ENCODE peak calls at places on chromosome 3, in six cellular contexts. G, K, P, T, E and A are unnamed samples.

GRCh38 chr3:74351213-74351612 is 263.2 kb downstream of the CNTN3 start:
- DNase-seq in G (no peak), K (no peak), P (no peak), T (no peak), E (no peak), A (no peak)

GRCh38 chr3:123869165-123869564 is 15.0 kb downstream of the MYLK start:
- DNase-seq in G (no peak), K (no peak), P (no peak), T (no peak), E (no peak), A (no peak)

GRCh38 chr3:136351351-136351750 is 101.2 kb downstream of the PCCB start:
- DNase-seq in G (no peak), K (no peak), P (peak; percentile 41), T (no peak), E (no peak), A (no peak)

GRCh38 chr3:150743508-150743907 is 19.5 kb downstream of the SIAH2 start:
- DNase-seq in G (no peak), K (no peak), P (no peak), T (no peak), E (peak; percentile 65), A (no peak)

GRCh38 chr3:178705925-178706324 is 169.7 kb downstream of the KCNMB2 start:
- DNase-seq in G (no peak), K (no peak), P (no peak), T (no peak), E (peak; percentile 47), A (no peak)

GRCh38 chr3:151971814-151972579 is 98.6 kb downstream of the SUCNR1 start:
- DNase-seq in G (no peak), K (no peak), P (peak; percentile 69), T (no peak), E (peak; percentile 56), A (no peak)

GRCh38 chr3:150097588-150097890 is 126.8 kb upstream of the PFN2 start:
- DNase-seq in G (no peak), K (no peak), P (no peak), T (no peak), E (peak; percentile 58), A (no peak)

GRCh38 chr3:187975571-187976360 is 178.2 kb upstream of the LPP start:
- DNase-seq in G (no peak), K (no peak), P (no peak), T (peak; percentile 30), E (no peak), A (no peak)

GRCh38 chr3:55490194-55490913 is 3.2 kb upstream of the WNT5A start:
- DNase-seq in G (no peak), K (no peak), P (peak; percentile 70), T (no peak), E (peak; percentile 59), A (no peak)

GRCh38 chr3:8619548-8619947 is 25.1 kb downstream of the SSUH2 start:
- DNase-seq in G (no peak), K (no peak), P (no peak), T (no peak), E (peak; percentile 94), A (no peak)

GRCh38 chr3:152159328-152159727 is 109.4 kb upstream of the MBNL1 start:
- DNase-seq in G (no peak), K (no peak), P (no peak), T (no peak), E (peak; percentile 93), A (no peak)

GRCh38 chr3:112829031-112829430 is 17.6 kb downstream of the CD200R1L start:
- DNase-seq in G (no peak), K (no peak), P (no peak), T (no peak), E (no peak), A (no peak)

GRCh38 chr3:47586746-47587145 is 8.1 kb upstream of the CSPG5 start:
- DNase-seq in G (no peak), K (no peak), P (no peak), T (no peak), E (no peak), A (no peak)

GRCh38 chr3:52650437-52650836 is 35.3 kb downstream of the PBRM1 start:
- DNase-seq in G (no peak), K (no peak), P (no peak), T (no peak), E (no peak), A (no peak)

GRCh38 chr3:44963571-44964325 is 12.2 kb downstream of the ZDHHC3 start:
- DNase-seq in G (no peak), K (no peak), P (no peak), T (no peak), E (peak; percentile 82), A (no peak)

GRCh38 chr3:146314871-146315270 is 64.0 kb upstream of the PLSCR4 start:
- DNase-seq in G (no peak), K (no peak), P (no peak), T (no peak), E (no peak), A (no peak)

GRCh38 chr3:138694287-138695007 is 85.9 kb downstream of the FAIM start:
- DNase-seq in G (no peak), K (no peak), P (no peak), T (no peak), E (peak; percentile 76), A (no peak)

GRCh38 chr3:105747056-105747455 is 121.8 kb downstream of the CBLB start:
- DNase-seq in G (no peak), K (no peak), P (no peak), T (no peak), E (peak; percentile 32), A (no peak)

GRCh38 chr3:100518983-100519382 is 26.6 kb downstream of the TMEM45A start:
- DNase-seq in G (no peak), K (no peak), P (no peak), T (no peak), E (no peak), A (no peak)

GRCh38 chr3:114380233-114380645 is 86.4 kb downstream of the TIGIT start:
- DNase-seq in G (no peak), K (no peak), P (peak; percentile 22), T (no peak), E (no peak), A (no peak)

GRCh38 chr3:194321666-194322640 is 29.2 kb downstream of the CPN2 start:
- DNase-seq in G (no peak), K (no peak), P (no peak), T (no peak), E (peak; percentile 66), A (no peak)

GRCh38 chr3:125406070-125406469 is 30.9 kb upstream of the ZNF148 start:
- DNase-seq in G (no peak), K (no peak), P (no peak), T (no peak), E (no peak), A (no peak)

GRCh38 chr3:37074178-37074577 is 80.9 kb downstream of the MLH1 start:
- DNase-seq in G (no peak), K (no peak), P (no peak), T (no peak), E (peak; percentile 32), A (no peak)

GRCh38 chr3:127072971-127073851 is 90.3 kb downstream of the PLXNA1 start:
- DNase-seq in G (no peak), K (no peak), P (no peak), T (no peak), E (no peak), A (no peak)

GRCh38 chr3:195169011-195169410 is 101.9 kb downstream of the XXYLT1 start:
- DNase-seq in G (no peak), K (no peak), P (no peak), T (no peak), E (no peak), A (no peak)

GRCh38 chr3:78969483-78969882 is 798.3 kb downstream of the ROBO1 start:
- DNase-seq in G (no peak), K (no peak), P (no peak), T (no peak), E (no peak), A (no peak)

GRCh38 chr3:72587282-72587681 is 261.0 kb downstream of the SHQ1 start:
- DNase-seq in G (no peak), K (no peak), P (no peak), T (no peak), E (no peak), A (no peak)
- TF ChIP-seq CTCF in G (no peak), K (peak; percentile 56), P (no peak), T (no peak), E (no peak), A (peak; percentile 2)

DNA sequence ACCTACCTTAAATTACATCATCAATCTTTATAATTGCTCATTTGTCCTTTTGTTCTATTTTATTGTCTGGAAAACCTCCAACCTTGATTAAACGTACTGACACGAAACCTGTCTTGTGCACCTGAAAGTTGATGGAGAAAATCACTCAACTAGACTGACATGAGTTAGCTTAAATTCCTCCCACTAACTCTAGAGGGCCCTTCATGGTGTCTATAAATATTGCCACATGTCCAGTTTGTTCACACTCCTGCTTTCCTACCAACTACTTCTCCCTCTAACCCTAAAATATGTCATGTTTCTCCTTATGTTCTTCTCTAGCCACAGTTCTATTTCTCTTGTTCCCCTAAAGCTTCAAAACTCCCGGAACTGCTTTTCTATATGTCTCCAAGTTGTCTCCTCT is 59.8 kb upstream of the SGO1 start:
- DNase-seq in G (no peak), K (no peak), P (no peak), T (no peak), E (no peak), A (no peak)
- TF ChIP-seq CTCF in G (no peak), K (no peak), P (no peak), T (no peak), E (no peak), A (no peak)

GRCh38 chr3:68256635-68257034 is 602.2 kb upstream of the SUCLG2 start:
- DNase-seq in G (no peak), K (peak; percentile 45), P (no peak), T (peak; percentile 12), E (peak; percentile 1), A (no peak)
- TF ChIP-seq CTCF in G (no peak), K (peak; percentile 73), P (no peak), T (peak; percentile 45), E (peak; percentile 35), A (peak; percentile 33)

GRCh38 chr3:58658508-58658907 is 8.1 kb downstream of the FAM3D start:
- DNase-seq in G (no peak), K (no peak), P (no peak), T (no peak), E (no peak), A (no peak)

GRCh38 chr3:58657571-58658141 is 8.9 kb downstream of the FAM3D start:
- DNase-seq in G (no peak), K (no peak), P (no peak), T (no peak), E (peak; percentile 31), A (no peak)

GRCh38 chr3:58660998-58661397 is 5.6 kb downstream of the FAM3D start:
- DNase-seq in G (no peak), K (no peak), P (no peak), T (no peak), E (no peak), A (no peak)

GRCh38 chr3:58657036-58657435 is 9.5 kb downstream of the FAM3D start:
- DNase-seq in G (no peak), K (no peak), P (no peak), T (no peak), E (no peak), A (no peak)

DNA sequence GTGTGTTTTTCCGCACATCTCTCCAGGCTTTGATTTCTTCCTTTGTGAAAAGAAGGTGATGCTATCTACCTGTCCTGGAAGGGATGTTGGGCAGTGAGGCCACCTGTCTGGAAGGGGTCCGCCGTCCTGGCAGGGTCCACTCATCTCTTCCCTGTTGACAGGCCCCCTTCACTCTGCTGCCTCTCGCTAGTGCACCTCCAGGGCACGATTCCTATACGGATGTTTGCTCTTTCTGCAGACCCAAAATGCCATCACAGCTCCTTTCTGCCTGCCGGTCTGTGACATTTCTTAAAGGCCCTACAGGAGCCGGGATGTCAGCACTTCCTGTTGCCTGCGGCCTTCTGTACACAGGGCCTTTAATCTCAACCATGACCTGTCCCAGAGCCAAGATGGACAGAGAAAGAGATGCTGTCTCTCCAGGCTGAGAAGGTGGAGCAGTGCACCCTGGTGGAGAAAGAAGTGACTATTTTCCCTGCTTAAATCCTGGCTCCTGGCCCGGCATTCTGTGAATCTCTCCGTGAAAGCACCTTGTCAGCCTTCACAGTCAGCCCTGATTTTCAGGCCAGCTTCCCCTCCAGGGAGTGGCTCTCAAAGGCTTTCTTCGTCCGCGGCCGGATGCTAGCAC is 7.4 kb downstream of the FAM3D start:
- DNase-seq in G (no peak), K (peak; percentile 74), P (peak; percentile 22), T (no peak), E (peak; percentile 68), A (no peak)
- TF ChIP-seq CTCF in G (no peak), K (peak; percentile 73), P (peak; percentile 55), T (peak; percentile 30), E (peak; percentile 66), A (no peak)